ENCODE peak calls at places on chromosome 13, in eight cellular contexts. W is colonic mucosa, N is thyroid gland, H is thoracic aorta, L is progenitor cell of endocrine pancreas, K is RWPE1, O is breast epithelium, Y is MM.1S. M is an unnamed sample.

GRCh38 chr13:30685320-30685859 is 50.0 kb upstream of the ALOX5AP start:
- DNase-seq in Y (no peak), L (no peak), N (no peak), K (no peak), H (no peak), W (peak; percentile 41), O (no peak), M (no peak)

GRCh38 chr13:99062593-99062992 is 84.7 kb upstream of the DOCK9 start:
- DNase-seq in O (peak; percentile 37), Y (no peak), K (peak; percentile 30), H (no peak), L (no peak), W (no peak), N (peak; percentile 88), M (no peak)

GRCh38 chr13:90974249-90974954 is 373.1 kb upstream of the MIR17HG start:
- DNase-seq in L (no peak), W (no peak), O (no peak), H (no peak), K (no peak), N (no peak), Y (no peak), M (no peak)

GRCh38 chr13:109998808-109999528 is 212.6 kb upstream of the IRS2 start:
- DNase-seq in H (no peak), Y (no peak), L (no peak), N (no peak), K (peak; percentile 90), O (no peak), W (no peak), M (peak; percentile 72)

GRCh38 chr13:107827840-107828549 is 387.3 kb downstream of the LIG4 start:
- DNase-seq in H (no peak), W (no peak), N (no peak), L (no peak), K (no peak), O (no peak), Y (no peak), M (no peak)

GRCh38 chr13:28753208-28753892 is 34.6 kb upstream of the SLC46A3 start:
- DNase-seq in O (peak; percentile 55), L (no peak), N (peak; percentile 79), Y (no peak), W (peak; percentile 59), K (peak; percentile 82), H (peak; percentile 55), M (peak; percentile 84)

GRCh38 chr13:39381456-39381855 is 221.5 kb downstream of the LHFPL6 start:
- DNase-seq in W (no peak), N (no peak), L (no peak), K (no peak), O (no peak), H (no peak), Y (no peak), M (no peak)

GRCh38 chr13:98284677-98285076 is 107.6 kb upstream of the RNF113B start:
- DNase-seq in K (no peak), W (no peak), Y (no peak), N (no peak), L (no peak), H (no peak), O (no peak), M (no peak)

GRCh38 chr13:35838356-35838755 is 292.8 kb downstream of the DCLK1 start:
- DNase-seq in O (no peak), L (no peak), K (peak; percentile 5), W (no peak), H (no peak), N (no peak), Y (no peak), M (no peak)

GRCh38 chr13:38103851-38104250 is 234.3 kb upstream of the TRPC4 start:
- DNase-seq in N (no peak), H (no peak), Y (no peak), O (no peak), K (no peak), L (no peak), W (no peak), M (no peak)

GRCh38 chr13:22757530-22758120 is 423.2 kb upstream of the SGCG start:
- DNase-seq in L (no peak), K (peak; percentile 12), W (no peak), O (no peak), N (no peak), Y (no peak), H (no peak), M (no peak)
- TF ChIP-seq CTCF in L (peak; percentile 72), K (peak; percentile 31), W (no peak), O (no peak), N (peak; percentile 39), Y (peak; percentile 27), H (peak; percentile 48), M (peak; percentile 57)

GRCh38 chr13:84951128-84951527 is 848.1 kb downstream of the SLITRK6 start:
- DNase-seq in Y (no peak), H (no peak), L (no peak), K (peak; percentile 41), O (no peak), N (no peak), W (no peak), M (no peak)
- TF ChIP-seq CTCF in Y (no peak), H (no peak), L (no peak), K (no peak), O (no peak), N (no peak), W (no peak), M (no peak)

GRCh38 chr13:69567514-69567913 is 540.1 kb upstream of the ATXN8OS start:
- DNase-seq in Y (no peak), N (no peak), L (no peak), W (no peak), H (no peak), K (no peak), O (no peak), M (no peak)

GRCh38 chr13:69566104-69566716 is 541.4 kb upstream of the ATXN8OS start:
- DNase-seq in K (no peak), H (no peak), O (no peak), Y (no peak), L (no peak), N (no peak), W (no peak), M (no peak)

DNA sequence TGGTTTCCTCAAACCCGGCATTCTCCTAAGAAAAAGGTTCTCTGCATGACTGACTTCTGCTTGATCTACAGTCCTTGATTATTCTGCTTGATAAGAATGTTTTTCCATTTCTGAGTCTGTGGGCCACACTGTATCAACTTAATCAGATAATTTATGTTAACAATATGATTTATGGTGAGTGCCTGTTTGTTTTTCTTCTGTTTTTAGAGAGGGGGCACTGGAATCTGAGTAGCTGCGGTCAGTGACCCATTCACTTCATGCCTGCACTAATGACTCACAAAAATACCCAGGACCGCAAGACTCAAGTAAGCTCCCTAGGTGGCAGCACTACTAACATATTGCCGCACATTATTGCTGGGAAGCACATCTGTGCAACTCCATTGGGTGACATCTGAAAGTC is 542.3 kb upstream of the ATXN8OS start:
- DNase-seq in L (no peak), K (no peak), N (no peak), W (peak; percentile 20), Y (no peak), O (no peak), H (no peak), M (peak; percentile 54)
- TF ChIP-seq CTCF in L (peak; percentile 39), K (peak; percentile 17), N (no peak), W (no peak), Y (peak; percentile 13), O (no peak), H (no peak), M (peak; percentile 63)

GRCh38 chr13:42047561-42048322 is 706 bp upstream of the DGKH start:
- DNase-seq in O (peak; percentile 22), H (no peak), L (peak; percentile 15), Y (no peak), K (peak; percentile 63), N (peak; percentile 54), W (peak; percentile 74), M (peak; percentile 52)

GRCh38 chr13:42049454-42049780 is 969 bp downstream of the DGKH start:
- DNase-seq in W (no peak), Y (no peak), H (no peak), O (no peak), K (no peak), L (no peak), N (no peak), M (no peak)

GRCh38 chr13:42046448-42046847 is 2.0 kb upstream of the DGKH start:
- DNase-seq in O (no peak), Y (no peak), L (no peak), N (no peak), W (no peak), H (no peak), K (no peak), M (no peak)

GRCh38 chr13:42048323-42048624 is 174 bp upstream of the DGKH start:
- DNase-seq in K (no peak), L (no peak), W (no peak), O (no peak), Y (no peak), H (no peak), N (no peak), M (no peak)

GRCh38 chr13:42048625-42049453 is at the start of gene DGKH:
- DNase-seq in Y (peak; percentile 36), O (peak; percentile 47), L (peak; percentile 52), K (peak; percentile 80), W (peak; percentile 92), N (peak; percentile 83), H (peak; percentile 50), M (peak; percentile 87)
- TF ChIP-seq CTCF in Y (peak; percentile 9), O (no peak), L (peak; percentile 31), K (peak; percentile 37), W (no peak), N (peak; percentile 24), H (no peak), M (no peak)

GRCh38 chr13:46603165-46603603 is 50.2 kb downstream of the LRCH1 start:
- DNase-seq in N (no peak), O (no peak), H (no peak), W (peak; percentile 47), L (no peak), K (no peak), Y (no peak), M (peak; percentile 64)
- TF ChIP-seq CTCF in N (no peak), O (no peak), H (no peak), W (no peak), L (peak; percentile 21), K (no peak), Y (peak; percentile 32), M (peak; percentile 54)

M was measured in Caco-2.